ENCODE peak calls at places on chromosome 15, in five cellular contexts. D, B, L, C and S are unnamed samples.

GRCh38 chr15:62413786-62414185 is 248.7 kb upstream of the C2CD4B start:
- DNase-seq in D (peak), B (no peak), L (no peak), C (no peak), S (no peak)

GRCh38 chr15:40250771-40251454 is 12.1 kb downstream of the PAK6 start:
- DNase-seq in D (no peak), B (no peak), L (no peak), C (no peak), S (no peak)

GRCh38 chr15:75058127-75058905 is 34.9 kb downstream of the PPCDC start:
- DNase-seq in D (no peak), B (no peak), L (no peak), C (no peak), S (no peak)

GRCh38 chr15:56817690-56818089 is 84.4 kb upstream of the ZNF280D start:
- DNase-seq in D (no peak), B (no peak), L (no peak), C (no peak), S (no peak)

GRCh38 chr15:56148099-56148498 is 95.6 kb downstream of the RFX7 start:
- DNase-seq in D (no peak), B (no peak), L (no peak), C (no peak), S (no peak)

GRCh38 chr15:63729115-63729884 is 104.4 kb downstream of the HERC1 start:
- DNase-seq in D (no peak), B (no peak), L (no peak), C (no peak), S (no peak)

GRCh38 chr15:53739187-53739586 is 20.3 kb downstream of the WDR72 start:
- DNase-seq in D (no peak), B (no peak), L (no peak), C (no peak), S (no peak)

GRCh38 chr15:40219801-40220200 is 19.1 kb upstream of the PAK6 start:
- DNase-seq in D (no peak), B (no peak), L (no peak), C (no peak), S (no peak)

GRCh38 chr15:31297221-31297879 is 29.3 kb upstream of the KLF13 start:
- DNase-seq in D (no peak), B (no peak), L (no peak), C (no peak), S (no peak)

GRCh38 chr15:68312701-68313204 is 35.2 kb downstream of the FEM1B start:
- DNase-seq in D (no peak), B (no peak), L (no peak), C (peak), S (no peak)

GRCh38 chr15:92226020-92226612 is 167.6 kb upstream of the ST8SIA2 start:
- DNase-seq in D (no peak), B (no peak), L (no peak), C (no peak), S (peak)

GRCh38 chr15:71414778-71415177 is 299.5 kb downstream of the THSD4 start:
- DNase-seq in D (no peak), B (no peak), L (no peak), C (no peak), S (no peak)

GRCh38 chr15:39127151-39127815 is 453.6 kb upstream of the THBS1 start:
- DNase-seq in D (peak), B (no peak), L (no peak), C (no peak), S (no peak)

GRCh38 chr15:47870956-47871625 is 153.8 kb downstream of the SEMA6D start:
- DNase-seq in D (peak), B (no peak), L (no peak), C (no peak), S (no peak)

GRCh38 chr15:86125775-86126174 is 46.1 kb downstream of the AGBL1 start:
- DNase-seq in D (no peak), B (no peak), L (no peak), C (no peak), S (no peak)

GRCh38 chr15:92915766-92916435 is 15.8 kb downstream of the CHD2 start:
- DNase-seq in D (no peak), B (no peak), L (no peak), C (no peak), S (no peak)

GRCh38 chr15:75693501-75694240 is 19.0 kb downstream of the CSPG4 start:
- DNase-seq in D (peak), B (no peak), L (peak), C (no peak), S (no peak)

GRCh38 chr15:50353999-50354837 is 780 bp downstream of the GABPB1 start:
- DNase-seq in D (peak), B (peak), L (peak), C (peak), S (peak)

GRCh38 chr15:55196011-55196410 is 730 bp downstream of the RSL24D1 start:
- DNase-seq in D (no peak), B (no peak), L (peak), C (no peak), S (no peak)

GRCh38 chr15:69288531-69289311 is 10.0 kb upstream of the PAQR5 start:
- DNase-seq in D (no peak), B (no peak), L (no peak), C (no peak), S (no peak)

GRCh38 chr15:84108725-84109124 is 126.8 kb upstream of the GOLGA6L4 start:
- DNase-seq in D (no peak), B (no peak), L (no peak), C (no peak), S (no peak)